ENCODE peak calls at places on chromosomes 12 and 14, in eight cellular contexts. M, S, E, J, H, F, X and V are unnamed samples.

GRCh38 chr12:48013287-48013686 is 9.0 kb upstream of the COL2A1 start:
- DNase-seq in M (no peak), S (no peak), E (no peak), J (no peak), H (no peak), F (no peak), X (no peak), V (no peak)

GRCh38 chr14:59377485-59377884 is 87.7 kb downstream of the GPR135 start:
- DNase-seq in M (peak; percentile 45), S (peak; percentile 37), E (no peak), J (no peak), H (no peak), F (no peak), X (no peak), V (no peak)

GRCh38 chr12:27304856-27305255 is 27.8 kb upstream of the BMAL2 start:
- DNase-seq in M (no peak), S (no peak), E (no peak), J (no peak), H (no peak), F (no peak), X (no peak), V (no peak)

GRCh38 chr12:29889737-29890136 is 106.0 kb upstream of the TMTC1 start:
- DNase-seq in M (peak; percentile 59), S (peak; percentile 69), E (peak; percentile 70), J (peak; percentile 44), H (no peak), F (peak; percentile 57), X (no peak), V (no peak)

GRCh38 chr14:75246546-75247285 is 31.9 kb upstream of the FOS start:
- DNase-seq in M (no peak), S (no peak), E (no peak), J (no peak), H (no peak), F (no peak), X (no peak), V (no peak)

GRCh38 chr12:56151672-56152131 is 685 bp upstream of the MYL6B start:
- DNase-seq in M (peak; percentile 61), S (no peak), E (no peak), J (peak; percentile 85), H (peak; percentile 54), F (peak; percentile 51), X (peak; percentile 63), V (peak; percentile 49)

GRCh38 chr14:55120466-55121144 is 8.4 kb upstream of the LGALS3 start:
- DNase-seq in M (no peak), S (peak; percentile 58), E (no peak), J (no peak), H (no peak), F (no peak), X (no peak), V (no peak)

GRCh38 chr12:24421759-24422158 is 472.3 kb upstream of the SOX5 start:
- DNase-seq in M (no peak), S (no peak), E (no peak), J (no peak), H (no peak), F (no peak), X (no peak), V (no peak)

GRCh38 chr14:88326352-88327103 is 3.5 kb upstream of the KCNK10 start:
- DNase-seq in M (peak; percentile 12), S (no peak), E (no peak), J (no peak), H (no peak), F (peak; percentile 13), X (no peak), V (no peak)

GRCh38 chr14:24179961-24180726 is 8.3 kb downstream of the REC8 start:
- DNase-seq in M (peak; percentile 88), S (peak; percentile 70), E (peak; percentile 88), J (no peak), H (no peak), F (no peak), X (no peak), V (no peak)

GRCh38 chr12:30990316-30990715 is 63.8 kb downstream of the TSPAN11 start:
- DNase-seq in M (no peak), S (no peak), E (no peak), J (no peak), H (no peak), F (no peak), X (no peak), V (no peak)

GRCh38 chr12:121107681-121108080 is 25.0 kb upstream of the P2RX7 start:
- DNase-seq in M (peak; percentile 19), S (no peak), E (no peak), J (no peak), H (no peak), F (no peak), X (no peak), V (no peak)

GRCh38 chr12:79546461-79547043 is 144.2 kb downstream of the PAWR start:
- DNase-seq in M (peak; percentile 18), S (no peak), E (peak; percentile 17), J (no peak), H (no peak), F (no peak), X (no peak), V (no peak)

GRCh38 chr12:65278576-65279386 is at the start of gene MSRB3:
- DNase-seq in M (peak; percentile 88), S (peak; percentile 85), E (peak; percentile 82), J (peak; percentile 22), H (peak; percentile 73), F (peak; percentile 73), X (no peak), V (no peak)

GRCh38 chr14:75340921-75341320 is 62.3 kb downstream of the FOS start:
- DNase-seq in M (peak; percentile 7), S (peak; percentile 82), E (peak; percentile 83), J (no peak), H (no peak), F (no peak), X (no peak), V (no peak)

GRCh38 chr12:29455087-29455486 is 42.4 kb downstream of the OVCH1 start:
- DNase-seq in M (no peak), S (no peak), E (no peak), J (no peak), H (no peak), F (no peak), X (no peak), V (no peak)

GRCh38 chr12:25761356-25761755 is 197.1 kb upstream of the RASSF8 start:
- DNase-seq in M (no peak), S (no peak), E (no peak), J (no peak), H (no peak), F (no peak), X (no peak), V (no peak)

GRCh38 chr14:66496188-66496807 is 10.1 kb downstream of the CCDC196 start:
- DNase-seq in M (no peak), S (no peak), E (no peak), J (no peak), H (no peak), F (no peak), X (no peak), V (no peak)

GRCh38 chr14:32426028-32426427 is 96.9 kb downstream of the AKAP6 start:
- DNase-seq in M (no peak), S (no peak), E (no peak), J (no peak), H (no peak), F (no peak), X (no peak), V (no peak)

GRCh38 chr14:99356031-99356430 is 84.0 kb upstream of the BCL11B start:
- DNase-seq in M (no peak), S (no peak), E (no peak), J (no peak), H (no peak), F (no peak), X (no peak), V (no peak)
- TF ChIP-seq CTCF in M (no peak), S (no peak), E (no peak), J (no peak), H (no peak), F (no peak), X (no peak), V (no peak)

GRCh38 chr14:63878052-63878451 is 25.2 kb downstream of the SYNE2 start:
- DNase-seq in M (no peak), S (no peak), E (no peak), J (no peak), H (no peak), F (no peak), X (no peak), V (no peak)

GRCh38 chr14:63877594-63877993 is 24.8 kb downstream of the SYNE2 start:
- DNase-seq in M (no peak), S (no peak), E (no peak), J (no peak), H (no peak), F (no peak), X (no peak), V (no peak)

GRCh38 chr14:63878792-63879191 is 26.0 kb downstream of the SYNE2 start:
- DNase-seq in M (no peak), S (no peak), E (no peak), J (no peak), H (no peak), F (no peak), X (no peak), V (no peak)

GRCh38 chr14:63887899-63888298 is 35.1 kb downstream of the SYNE2 start:
- DNase-seq in M (no peak), S (no peak), E (no peak), J (no peak), H (no peak), F (no peak), X (no peak), V (no peak)

GRCh38 chr14:63881926-63882325 is 29.1 kb downstream of the SYNE2 start:
- DNase-seq in M (no peak), S (no peak), E (no peak), J (no peak), H (no peak), F (no peak), X (no peak), V (no peak)
- TF ChIP-seq CTCF in M (no peak), S (no peak), E (no peak), J (no peak), H (no peak), F (no peak), X (no peak), V (no peak)

GRCh38 chr12:53097564-53098353 is at the start of gene IGFBP6:
- DNase-seq in M (peak; percentile 89), S (peak; percentile 40), E (peak; percentile 24), J (peak; percentile 81), H (peak; percentile 65), F (peak; percentile 53), X (peak; percentile 35), V (peak; percentile 39)
- TF ChIP-seq CTCF in M (no peak), S (no peak), E (no peak), J (no peak), H (no peak), F (no peak), X (no peak), V (no peak)

GRCh38 chr12:2191534-2192153 is 138.9 kb downstream of the CACNA1C start:
- DNase-seq in M (no peak), S (no peak), E (no peak), J (no peak), H (no peak), F (no peak), X (no peak), V (no peak)

GRCh38 chr12:2187195-2187963 is 134.6 kb downstream of the CACNA1C start:
- DNase-seq in M (no peak), S (no peak), E (no peak), J (no peak), H (no peak), F (no peak), X (no peak), V (no peak)

GRCh38 chr12:2190896-2191533 is 138.2 kb downstream of the CACNA1C start:
- DNase-seq in M (no peak), S (no peak), E (no peak), J (no peak), H (no peak), F (no peak), X (no peak), V (no peak)

GRCh38 chr12:2192231-2192630 is 139.4 kb downstream of the CACNA1C start:
- DNase-seq in M (no peak), S (no peak), E (no peak), J (no peak), H (no peak), F (no peak), X (no peak), V (no peak)

GRCh38 chr12:2190085-2190484 is 137.3 kb downstream of the CACNA1C start:
- DNase-seq in M (no peak), S (no peak), E (no peak), J (no peak), H (no peak), F (no peak), X (no peak), V (no peak)
- TF ChIP-seq CTCF in M (no peak), S (no peak), E (no peak), J (no peak), H (no peak), F (no peak), X (no peak), V (no peak)